ENCODE peak calls at places on chromosome 10, in four cellular contexts. One of them, this sample, is unnamed.

GRCh38 chr10:3720228-3721019 is 64.6 kb downstream of the KLF6 start:
- DNase-seq in mesenchymal stem cell: peak
- DNase-seq in smooth muscle cell of the brain vasculature: no peak
- DNase-seq in RCC 7860: peak
- DNase-seq in this sample: peak

GRCh38 chr10:29102636-29103035 is 186.2 kb upstream of the LYZL1 start:
- DNase-seq in mesenchymal stem cell: no peak
- DNase-seq in smooth muscle cell of the brain vasculature: no peak
- DNase-seq in RCC 7860: no peak
- DNase-seq in this sample: no peak

GRCh38 chr10:130138479-130138866 is 2.3 kb downstream of the GLRX3 start:
- DNase-seq in mesenchymal stem cell: peak
- DNase-seq in smooth muscle cell of the brain vasculature: no peak
- DNase-seq in RCC 7860: peak
- DNase-seq in this sample: peak

GRCh38 chr10:85565381-85565780 is 801.2 kb downstream of the GRID1 start:
- DNase-seq in mesenchymal stem cell: no peak
- DNase-seq in smooth muscle cell of the brain vasculature: no peak
- DNase-seq in RCC 7860: no peak
- DNase-seq in this sample: no peak

GRCh38 chr10:131920151-131920550 is 19.3 kb downstream of the PPP2R2D start:
- DNase-seq in mesenchymal stem cell: no peak
- DNase-seq in smooth muscle cell of the brain vasculature: no peak
- DNase-seq in RCC 7860: no peak
- DNase-seq in this sample: no peak

GRCh38 chr10:6498771-6499170 is 81.3 kb downstream of the PRKCQ start:
- DNase-seq in mesenchymal stem cell: no peak
- DNase-seq in smooth muscle cell of the brain vasculature: no peak
- DNase-seq in RCC 7860: peak
- DNase-seq in this sample: no peak

GRCh38 chr10:79072041-79072441 is 3.3 kb downstream of the ZMIZ1 start:
- DNase-seq in mesenchymal stem cell: no peak
- DNase-seq in smooth muscle cell of the brain vasculature: no peak
- DNase-seq in RCC 7860: no peak
- DNase-seq in this sample: no peak

GRCh38 chr10:80457554-80458262 is 3.6 kb downstream of the TSPAN14 start:
- DNase-seq in mesenchymal stem cell: no peak
- DNase-seq in smooth muscle cell of the brain vasculature: no peak
- DNase-seq in RCC 7860: no peak
- DNase-seq in this sample: no peak

GRCh38 chr10:18345308-18345707 is 205.1 kb downstream of the CACNB2 start:
- DNase-seq in mesenchymal stem cell: no peak
- DNase-seq in smooth muscle cell of the brain vasculature: no peak
- DNase-seq in RCC 7860: no peak
- DNase-seq in this sample: no peak

GRCh38 chr10:114879541-114880158 is 58.1 kb downstream of the FHIP2A start:
- DNase-seq in mesenchymal stem cell: peak
- DNase-seq in smooth muscle cell of the brain vasculature: no peak
- DNase-seq in RCC 7860: no peak
- DNase-seq in this sample: peak

GRCh38 chr10:79146611-79147130 is 77.9 kb downstream of the ZMIZ1 start:
- DNase-seq in mesenchymal stem cell: peak
- DNase-seq in smooth muscle cell of the brain vasculature: no peak
- DNase-seq in RCC 7860: no peak
- DNase-seq in this sample: no peak

GRCh38 chr10:131577178-131577555 is 265.6 kb upstream of the TCERG1L start:
- DNase-seq in mesenchymal stem cell: no peak
- DNase-seq in smooth muscle cell of the brain vasculature: no peak
- DNase-seq in RCC 7860: no peak
- DNase-seq in this sample: no peak

GRCh38 chr10:125120046-125120710 is 40.2 kb downstream of the CTBP2 start:
- DNase-seq in mesenchymal stem cell: peak
- DNase-seq in smooth muscle cell of the brain vasculature: no peak
- DNase-seq in RCC 7860: peak
- DNase-seq in this sample: no peak